ENCODE peak calls at places on chromosomes 11 and 22, in seven cellular contexts. U is tibial nerve, T is tibial artery, M is upper lobe of right lung, I is mammary epithelial cell, X is breast epithelium, B is mesenchymal stem cell. A is an unnamed sample. For H3K27me3, the result is how much of the 10 kb centered on the place peaks cover.

GRCh38 chr11:84691830-84692229 is 935.3 kb downstream of the DLG2 start:
- DNase-seq in U (no peak), T (no peak), M (no peak), I (no peak), X (no peak), B (no peak), A (no peak)

GRCh38 chr22:49325531-49326395 is 501.9 kb downstream of the BRD1 start:
- DNase-seq in U (no peak), T (no peak), M (peak), I (no peak), X (peak), B (no peak), A (no peak)

GRCh38 chr11:11072067-11072466 is 214.2 kb upstream of the ZBED5 start:
- DNase-seq in U (no peak), T (no peak), M (no peak), I (peak), X (no peak), B (no peak), A (no peak)

GRCh38 chr11:133830931-133831907 is 14.1 kb downstream of the SPATA19 start:
- DNase-seq in U (no peak), T (no peak), M (no peak), I (no peak), X (no peak), B (no peak), A (no peak)

GRCh38 chr11:29005401-29005980 is 897.3 kb downstream of the METTL15 start:
- DNase-seq in U (no peak), T (no peak), M (no peak), I (no peak), X (no peak), B (no peak), A (peak)

GRCh38 chr11:118415051-118415738 is 13.8 kb downstream of the ATP5MG start:
- DNase-seq in U (no peak), T (no peak), M (no peak), I (no peak), X (no peak), B (peak), A (no peak)

GRCh38 chr11:20003357-20003756 is 156.9 kb downstream of the DBX1 start:
- DNase-seq in U (no peak), T (no peak), M (no peak), I (peak), X (no peak), B (no peak), A (no peak)

GRCh38 chr11:61071208-61071681 is 31.0 kb upstream of the CD5 start:
- DNase-seq in U (no peak), T (no peak), M (no peak), I (no peak), X (no peak), B (no peak), A (no peak)

GRCh38 chr11:100469835-100470234 is 217.3 kb upstream of the ARHGAP42 start:
- DNase-seq in U (peak), T (no peak), M (no peak), I (no peak), X (no peak), B (no peak), A (no peak)

GRCh38 chr11:119795231-119795630 is 66.2 kb upstream of the NECTIN1 start:
- DNase-seq in U (peak), T (no peak), M (peak), I (peak), X (no peak), B (no peak), A (no peak)

GRCh38 chr22:42080287-42080686 is 787 bp downstream of the SMDT1 start:
- DNase-seq in U (no peak), T (no peak), M (peak), I (peak), X (no peak), B (peak), A (no peak)

GRCh38 chr22:42947211-42947990 is 67.5 kb downstream of the PACSIN2 start:
- DNase-seq in U (no peak), T (no peak), M (no peak), I (peak), X (peak), B (peak), A (peak)

GRCh38 chr22:38733329-38734202 is 22.2 kb downstream of the SUN2 start:
- DNase-seq in U (peak), T (peak), M (peak), I (no peak), X (peak), B (peak), A (peak)

GRCh38 chr11:21625982-21626381 is 566.9 kb upstream of the ANO5 start:
- DNase-seq in U (peak), T (peak), M (no peak), I (peak), X (no peak), B (no peak), A (peak)

GRCh38 chr11:73087730-73088129 is 54.4 kb downstream of the FCHSD2 start:
- DNase-seq in U (no peak), T (no peak), M (no peak), I (peak), X (no peak), B (peak), A (no peak)

GRCh38 chr22:24601217-24602104 is 1.5 kb upstream of the GGT1 start:
- DNase-seq in U (no peak), T (no peak), M (peak), I (no peak), X (no peak), B (no peak), A (peak)

GRCh38 chr11:1161410-1162152 is 3.8 kb downstream of the MUC5AC start:
- DNase-seq in U (no peak), T (no peak), M (peak), I (no peak), X (peak), B (no peak), A (no peak)

GRCh38 chr11:824292-824880 is 3.3 kb upstream of the CRACR2B start:
- DNase-seq in U (no peak), T (no peak), M (no peak), I (no peak), X (no peak), B (no peak), A (no peak)

GRCh38 chr11:83717551-83717950 is 431.4 kb upstream of the CCDC90B start:
- DNase-seq in U (no peak), T (no peak), M (no peak), I (no peak), X (no peak), B (peak), A (no peak)

GRCh38 chr11:19931141-19931767 is 218.6 kb downstream of the NAV2 start:
- DNase-seq in U (no peak), T (no peak), M (no peak), I (no peak), X (no peak), B (peak), A (no peak)

GRCh38 chr11:28142724-28143123 is 34.5 kb downstream of the METTL15 start:
- DNase-seq in U (no peak), T (no peak), M (no peak), I (no peak), X (no peak), B (no peak), A (no peak)

GRCh38 chr11:115201121-115201792 is 303.0 kb downstream of the CADM1 start:
- DNase-seq in U (no peak), T (no peak), M (no peak), I (peak), X (no peak), B (peak), A (no peak)

GRCh38 chr11:91257593-91258170 is 966.9 kb upstream of the FAT3 start:
- DNase-seq in U (no peak), T (no peak), M (no peak), I (no peak), X (no peak), B (no peak), A (no peak)

GRCh38 chr11:73186294-73186850 is 31.7 kb upstream of the P2RY2 start:
- DNase-seq in U (no peak), T (peak), M (no peak), I (peak), X (no peak), B (no peak), A (no peak)

GRCh38 chr11:118907051-118907748 is 18.5 kb downstream of the BCL9L start:
- DNase-seq in U (peak), T (peak), M (peak), I (peak), X (peak), B (peak), A (peak)

GRCh38 chr22:46813816-46814597 is 51.6 kb downstream of the TBC1D22A start:
- DNase-seq in U (no peak), T (no peak), M (no peak), I (no peak), X (no peak), B (peak), A (no peak)
- H3K27ac ChIP-seq in U (no peak), T (peak), M (no peak), I (no peak), X (no peak), B (peak), A (no peak)

DNA sequence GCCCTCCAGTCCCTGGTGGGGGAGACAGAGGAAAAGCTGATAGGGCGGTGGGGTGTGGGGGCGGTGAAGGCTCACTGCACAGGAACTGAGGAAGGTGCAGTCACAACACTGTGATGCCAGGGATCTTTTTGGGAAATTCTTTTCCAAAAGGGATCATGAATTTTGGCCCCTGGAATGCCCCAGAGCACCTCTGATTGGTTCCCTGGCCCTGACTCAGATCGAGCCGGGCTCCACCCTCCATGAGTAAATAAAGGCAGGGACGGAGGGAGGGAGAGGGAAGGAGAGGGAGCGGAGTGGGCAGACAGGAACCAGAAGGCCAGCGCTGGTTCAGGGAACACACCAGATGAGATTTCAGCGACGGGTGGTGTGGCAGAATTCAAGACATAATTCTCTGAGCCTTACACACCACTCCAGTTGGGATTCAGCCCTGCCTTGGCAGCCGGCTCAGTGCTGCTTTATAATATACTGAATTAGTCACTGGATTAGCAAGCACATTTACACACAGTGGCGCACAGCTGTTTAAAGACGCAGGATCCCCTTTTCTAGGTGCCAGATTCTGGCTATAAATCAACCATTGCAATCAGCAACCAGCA is 80.3 kb downstream of the ETS1 start:
- DNase-seq in U (peak), T (peak), M (peak), I (peak), X (no peak), B (peak), A (peak)
- H3K4me3 ChIP-seq in U (peak), T (peak), M (peak), I (peak), X (peak), B (no peak), A (peak)

GRCh38 chr11:131827440-131827839 is 457.0 kb downstream of the NTM start:
- DNase-seq in U (no peak), T (no peak), M (no peak), I (no peak), X (no peak), B (no peak), A (no peak)
- H3K27me3 ChIP-seq in U (under half), T (under half), M (under half), I (under half), X (under half), B (under half), A (under half)

GRCh38 chr11:77082838-77083552 is 16.2 kb downstream of the CAPN5 start:
- DNase-seq in U (peak), T (peak), M (peak), I (no peak), X (peak), B (peak), A (no peak)
- H3K27ac ChIP-seq in U (no peak), T (peak), M (peak), I (no peak), X (peak), B (no peak), A (no peak)

DNA sequence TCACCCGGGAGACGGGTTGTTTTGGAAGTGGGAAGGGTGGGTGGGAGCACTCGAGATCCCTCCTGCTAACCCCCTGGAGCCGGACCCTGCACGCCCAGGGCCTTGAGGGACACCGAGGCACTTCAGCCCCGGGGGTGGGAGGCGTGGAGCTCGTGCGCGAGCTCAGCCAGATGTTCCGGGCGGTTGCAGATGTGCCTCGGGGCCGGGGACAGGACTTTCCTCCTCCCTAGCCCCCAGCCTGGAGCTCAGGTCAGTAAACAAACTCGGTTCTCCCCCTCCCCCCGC is 3.3 kb upstream of the WNT11 start:
- DNase-seq in U (no peak), T (no peak), M (no peak), I (no peak), X (no peak), B (no peak), A (peak)
- H3K4me3 ChIP-seq in U (peak), T (peak), M (peak), I (no peak), X (peak), B (peak), A (peak)

DNA sequence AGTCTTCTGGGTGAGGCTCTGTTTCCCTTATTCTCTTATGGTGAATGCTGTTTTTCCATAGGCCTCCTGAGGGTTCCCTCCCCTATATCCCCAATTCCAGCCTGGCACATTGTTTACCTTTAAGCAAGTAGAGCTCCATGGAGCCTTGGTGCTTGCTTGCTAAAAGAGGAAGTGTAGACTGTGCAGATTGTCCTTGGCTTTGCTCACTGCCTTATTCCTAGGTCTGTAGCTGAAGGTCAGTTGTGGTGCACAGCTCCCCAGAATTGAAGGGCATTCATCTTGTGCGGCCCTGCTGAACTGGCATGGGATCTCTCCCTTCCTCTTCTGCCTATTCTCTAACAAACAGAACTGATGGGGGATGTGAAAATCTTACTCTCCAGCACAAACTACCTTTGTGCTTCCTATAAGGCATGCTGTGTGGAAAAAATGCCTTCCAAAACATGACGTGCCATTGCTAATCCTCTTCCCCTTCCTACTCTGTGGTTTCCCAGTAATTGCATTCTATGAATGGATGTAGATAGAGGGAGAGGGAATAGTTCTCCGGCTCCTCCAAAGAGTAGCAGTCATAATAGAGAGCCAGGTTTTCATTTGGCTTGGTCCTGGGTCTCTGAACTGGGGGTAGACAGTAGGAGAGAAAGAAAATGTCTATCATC is 34.2 kb upstream of the PLET1 start:
- DNase-seq in U (no peak), T (no peak), M (no peak), I (no peak), X (no peak), B (peak), A (no peak)
- H3K27me3 ChIP-seq in U (under half), T (under half), M (under half), I (under half), X (under half), B (under half), A (under half)

GRCh38 chr11:66272600-66272999 is 4.2 kb downstream of the RAB1B start:
- DNase-seq in U (no peak), T (no peak), M (no peak), I (no peak), X (no peak), B (no peak), A (no peak)
- H3K27ac ChIP-seq in U (no peak), T (no peak), M (no peak), I (no peak), X (no peak), B (no peak), A (no peak)

GRCh38 chr11:44728085-44728410 is 1.3 kb downstream of the TSPAN18 start:
- DNase-seq in U (no peak), T (no peak), M (no peak), I (no peak), X (no peak), B (no peak), A (no peak)
- H3K4me3 ChIP-seq in U (peak), T (peak), M (peak), I (peak), X (peak), B (peak), A (peak)

GRCh38 chr11:2858995-2859705 is 26.4 kb downstream of the CDKN1C start:
- DNase-seq in U (no peak), T (no peak), M (no peak), I (no peak), X (no peak), B (no peak), A (no peak)

GRCh38 chr11:2857276-2857675 is 28.3 kb downstream of the CDKN1C start:
- DNase-seq in U (no peak), T (no peak), M (no peak), I (no peak), X (no peak), B (no peak), A (no peak)

GRCh38 chr11:2860636-2861035 is 24.9 kb downstream of the CDKN1C start:
- DNase-seq in U (no peak), T (no peak), M (no peak), I (peak), X (no peak), B (peak), A (no peak)

GRCh38 chr11:2859706-2860037 is 25.9 kb downstream of the CDKN1C start:
- DNase-seq in U (no peak), T (no peak), M (no peak), I (no peak), X (no peak), B (no peak), A (no peak)

DNA sequence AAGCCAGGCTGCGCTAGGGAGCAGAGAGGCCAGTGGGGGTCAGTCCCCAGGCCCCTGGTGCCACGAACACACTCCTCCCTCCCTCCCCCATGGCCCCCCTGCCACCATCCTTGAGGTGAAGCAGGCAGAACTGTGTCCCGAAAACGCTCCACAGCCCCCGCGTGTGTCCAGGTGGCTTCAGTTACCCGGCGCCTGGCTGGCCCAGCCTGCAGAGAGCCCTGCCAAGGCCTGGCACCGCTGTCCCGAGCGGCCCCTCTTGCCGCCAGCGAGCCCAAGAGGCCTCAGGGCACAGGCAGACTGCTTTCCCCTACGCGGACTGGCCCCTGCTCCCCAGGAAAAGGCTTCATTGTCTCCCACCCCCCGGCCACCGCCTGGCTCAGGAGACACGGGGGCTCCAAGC is 27.7 kb downstream of the CDKN1C start:
- DNase-seq in U (no peak), T (no peak), M (no peak), I (no peak), X (no peak), B (no peak), A (no peak)
- H3K27me3 ChIP-seq in U (under half), T (under half), M (under half), I (under half), X (under half), B (under half), A (under half)